ENCODE peak calls at places on chromosomes 3 and 15, in six cellular contexts. One of them, this sample, is unnamed.
A peak's percentile ranks its signal among the peaks of the same experiment; 100 is the strongest.

GRCh38 chr3:138254199-138254598 is 67.1 kb downstream of the ARMC8 start:
- DNase-seq in CD14-positive monocyte: no peak
- DNase-seq in right lobe of liver: no peak
- DNase-seq in CD4-positive, alpha-beta T cell: no peak
- DNase-seq in mesothelial cell of epicardium: no peak
- DNase-seq in cardiac fibroblast: no peak
- DNase-seq in this sample: no peak

GRCh38 chr3:173770011-173770410 is 372.5 kb downstream of the NLGN1 start:
- DNase-seq in CD4-positive, alpha-beta T cell: no peak
- DNase-seq in cardiac fibroblast: peak; percentile 6
- DNase-seq in CD14-positive monocyte: no peak
- DNase-seq in mesothelial cell of epicardium: no peak
- DNase-seq in right lobe of liver: no peak
- DNase-seq in this sample: no peak

GRCh38 chr3:53597136-53597915 is 102.9 kb downstream of the CACNA1D start:
- DNase-seq in mesothelial cell of epicardium: no peak
- DNase-seq in CD14-positive monocyte: no peak
- DNase-seq in CD4-positive, alpha-beta T cell: no peak
- DNase-seq in right lobe of liver: no peak
- DNase-seq in cardiac fibroblast: no peak
- DNase-seq in this sample: no peak

GRCh38 chr3:30826381-30827061 is 67.9 kb downstream of the GADL1 start:
- DNase-seq in CD4-positive, alpha-beta T cell: no peak
- DNase-seq in right lobe of liver: no peak
- DNase-seq in mesothelial cell of epicardium: no peak
- DNase-seq in cardiac fibroblast: peak; percentile 4
- DNase-seq in CD14-positive monocyte: no peak
- DNase-seq in this sample: no peak

GRCh38 chr15:89327113-89327512 is 7.5 kb downstream of the POLG start:
- DNase-seq in right lobe of liver: no peak
- DNase-seq in mesothelial cell of epicardium: no peak
- DNase-seq in CD14-positive monocyte: no peak
- DNase-seq in cardiac fibroblast: no peak
- DNase-seq in CD4-positive, alpha-beta T cell: no peak
- DNase-seq in this sample: no peak

GRCh38 chr3:50211930-50212329 is 6.9 kb downstream of the SLC38A3 start:
- DNase-seq in CD14-positive monocyte: no peak
- DNase-seq in cardiac fibroblast: no peak
- DNase-seq in mesothelial cell of epicardium: no peak
- DNase-seq in right lobe of liver: no peak
- DNase-seq in CD4-positive, alpha-beta T cell: no peak
- DNase-seq in this sample: no peak

GRCh38 chr15:95326689-95327525 is 1003.6 kb upstream of the NR2F2 start:
- DNase-seq in right lobe of liver: peak; percentile 24
- DNase-seq in CD4-positive, alpha-beta T cell: no peak
- DNase-seq in mesothelial cell of epicardium: no peak
- DNase-seq in cardiac fibroblast: no peak
- DNase-seq in CD14-positive monocyte: no peak
- DNase-seq in this sample: no peak

GRCh38 chr15:64813075-64813474 is 12.4 kb downstream of the PIF1 start:
- DNase-seq in CD14-positive monocyte: no peak
- DNase-seq in CD4-positive, alpha-beta T cell: no peak
- DNase-seq in mesothelial cell of epicardium: no peak
- DNase-seq in right lobe of liver: no peak
- DNase-seq in cardiac fibroblast: peak; percentile 57
- DNase-seq in this sample: no peak

GRCh38 chr3:167733961-167734497 is 663 bp downstream of the PDCD10 start:
- DNase-seq in cardiac fibroblast: peak; percentile 15
- DNase-seq in right lobe of liver: no peak
- DNase-seq in CD4-positive, alpha-beta T cell: no peak
- DNase-seq in mesothelial cell of epicardium: no peak
- DNase-seq in CD14-positive monocyte: no peak
- DNase-seq in this sample: no peak

GRCh38 chr3:11995061-11995460 is 9.1 kb upstream of the SYN2 start:
- DNase-seq in cardiac fibroblast: no peak
- DNase-seq in CD4-positive, alpha-beta T cell: no peak
- DNase-seq in mesothelial cell of epicardium: no peak
- DNase-seq in right lobe of liver: no peak
- DNase-seq in CD14-positive monocyte: no peak
- DNase-seq in this sample: no peak
- TF ChIP-seq CTCF in cardiac fibroblast: no peak
- TF ChIP-seq CTCF in CD4-positive, alpha-beta T cell: no peak
- TF ChIP-seq CTCF in mesothelial cell of epicardium: no peak
- TF ChIP-seq CTCF in right lobe of liver: no peak
- TF ChIP-seq CTCF in CD14-positive monocyte: no peak
- TF ChIP-seq CTCF in this sample: no peak

GRCh38 chr3:51966941-51967383 is 292 bp downstream of the PCBP4 start:
- DNase-seq in CD14-positive monocyte: no peak
- DNase-seq in right lobe of liver: no peak
- DNase-seq in CD4-positive, alpha-beta T cell: no peak
- DNase-seq in cardiac fibroblast: no peak
- DNase-seq in mesothelial cell of epicardium: no peak
- DNase-seq in this sample: no peak
- TF ChIP-seq CTCF in CD14-positive monocyte: no peak
- TF ChIP-seq CTCF in right lobe of liver: no peak
- TF ChIP-seq CTCF in CD4-positive, alpha-beta T cell: no peak
- TF ChIP-seq CTCF in cardiac fibroblast: no peak
- TF ChIP-seq CTCF in mesothelial cell of epicardium: no peak
- TF ChIP-seq CTCF in this sample: peak; percentile 4

GRCh38 chr3:68973635-68974034 is 39.8 kb downstream of the EOGT start:
- DNase-seq in CD4-positive, alpha-beta T cell: no peak
- DNase-seq in CD14-positive monocyte: no peak
- DNase-seq in right lobe of liver: no peak
- DNase-seq in cardiac fibroblast: no peak
- DNase-seq in mesothelial cell of epicardium: no peak
- DNase-seq in this sample: no peak

GRCh38 chr3:68974711-68975110 is 38.8 kb downstream of the EOGT start:
- DNase-seq in cardiac fibroblast: no peak
- DNase-seq in CD4-positive, alpha-beta T cell: no peak
- DNase-seq in CD14-positive monocyte: no peak
- DNase-seq in right lobe of liver: no peak
- DNase-seq in mesothelial cell of epicardium: no peak
- DNase-seq in this sample: no peak

GRCh38 chr3:68977486-68978167 is 35.9 kb downstream of the EOGT start:
- DNase-seq in cardiac fibroblast: no peak
- DNase-seq in CD14-positive monocyte: no peak
- DNase-seq in mesothelial cell of epicardium: no peak
- DNase-seq in CD4-positive, alpha-beta T cell: no peak
- DNase-seq in right lobe of liver: no peak
- DNase-seq in this sample: no peak

GRCh38 chr3:68972358-68972979 is 40.1 kb upstream of the TAFA4 start:
- DNase-seq in right lobe of liver: peak; percentile 51
- DNase-seq in CD4-positive, alpha-beta T cell: no peak
- DNase-seq in mesothelial cell of epicardium: no peak
- DNase-seq in cardiac fibroblast: peak; percentile 71
- DNase-seq in CD14-positive monocyte: no peak
- DNase-seq in this sample: no peak
- TF ChIP-seq CTCF in right lobe of liver: peak; percentile 54
- TF ChIP-seq CTCF in CD4-positive, alpha-beta T cell: no peak
- TF ChIP-seq CTCF in mesothelial cell of epicardium: peak; percentile 52
- TF ChIP-seq CTCF in cardiac fibroblast: peak; percentile 82
- TF ChIP-seq CTCF in CD14-positive monocyte: peak; percentile 46
- TF ChIP-seq CTCF in this sample: peak; percentile 89

DNA sequence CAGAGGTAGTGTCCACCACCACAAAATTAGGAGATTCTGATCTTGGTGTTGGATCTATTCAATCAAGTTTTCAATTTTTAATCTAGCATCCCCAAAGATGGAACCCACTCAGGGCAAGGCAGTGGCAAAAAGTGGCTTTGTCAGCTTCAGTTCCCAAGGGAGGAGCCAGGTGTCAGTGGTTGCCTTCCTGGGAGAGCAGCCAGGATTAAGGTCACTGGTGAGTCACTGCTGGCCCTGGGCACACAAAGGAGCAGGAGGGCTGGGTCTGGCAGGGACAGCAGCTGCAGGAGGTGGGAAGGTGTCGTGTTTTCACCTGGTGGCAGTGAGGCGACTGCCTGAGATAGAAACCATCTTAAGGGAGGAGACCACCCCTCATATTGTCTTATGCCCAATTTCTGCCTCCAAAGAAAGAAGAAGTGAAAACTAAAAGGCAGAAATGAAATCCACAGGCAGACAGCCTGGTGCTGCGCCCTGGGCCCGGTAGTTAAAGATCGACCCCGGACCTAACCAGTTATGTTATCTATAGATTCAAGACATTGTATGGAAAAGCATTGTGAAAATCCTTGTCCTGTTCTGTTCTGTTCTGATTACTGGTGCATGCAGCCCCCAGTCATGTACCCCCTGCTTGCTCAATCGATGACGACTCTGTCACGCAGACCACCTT is 5.9 kb upstream of the KLHL25 start:
- DNase-seq in mesothelial cell of epicardium: no peak
- DNase-seq in CD4-positive, alpha-beta T cell: no peak
- DNase-seq in CD14-positive monocyte: no peak
- DNase-seq in cardiac fibroblast: peak; percentile 33
- DNase-seq in right lobe of liver: peak; percentile 82
- DNase-seq in this sample: no peak
- TF ChIP-seq CTCF in mesothelial cell of epicardium: no peak
- TF ChIP-seq CTCF in CD4-positive, alpha-beta T cell: no peak
- TF ChIP-seq CTCF in CD14-positive monocyte: no peak
- TF ChIP-seq CTCF in cardiac fibroblast: no peak
- TF ChIP-seq CTCF in right lobe of liver: peak; percentile 50
- TF ChIP-seq CTCF in this sample: no peak

GRCh38 chr3:104614564-104614963 is 752.1 kb upstream of the ALCAM start:
- DNase-seq in mesothelial cell of epicardium: no peak
- DNase-seq in cardiac fibroblast: no peak
- DNase-seq in CD4-positive, alpha-beta T cell: no peak
- DNase-seq in right lobe of liver: no peak
- DNase-seq in CD14-positive monocyte: no peak
- DNase-seq in this sample: no peak

GRCh38 chr3:104612218-104612617 is 754.5 kb upstream of the ALCAM start:
- DNase-seq in cardiac fibroblast: no peak
- DNase-seq in mesothelial cell of epicardium: no peak
- DNase-seq in CD14-positive monocyte: no peak
- DNase-seq in right lobe of liver: no peak
- DNase-seq in CD4-positive, alpha-beta T cell: no peak
- DNase-seq in this sample: no peak

GRCh38 chr3:104606812-104607211 is 759.9 kb upstream of the ALCAM start:
- DNase-seq in CD14-positive monocyte: no peak
- DNase-seq in cardiac fibroblast: no peak
- DNase-seq in right lobe of liver: no peak
- DNase-seq in mesothelial cell of epicardium: no peak
- DNase-seq in CD4-positive, alpha-beta T cell: no peak
- DNase-seq in this sample: no peak

DNA sequence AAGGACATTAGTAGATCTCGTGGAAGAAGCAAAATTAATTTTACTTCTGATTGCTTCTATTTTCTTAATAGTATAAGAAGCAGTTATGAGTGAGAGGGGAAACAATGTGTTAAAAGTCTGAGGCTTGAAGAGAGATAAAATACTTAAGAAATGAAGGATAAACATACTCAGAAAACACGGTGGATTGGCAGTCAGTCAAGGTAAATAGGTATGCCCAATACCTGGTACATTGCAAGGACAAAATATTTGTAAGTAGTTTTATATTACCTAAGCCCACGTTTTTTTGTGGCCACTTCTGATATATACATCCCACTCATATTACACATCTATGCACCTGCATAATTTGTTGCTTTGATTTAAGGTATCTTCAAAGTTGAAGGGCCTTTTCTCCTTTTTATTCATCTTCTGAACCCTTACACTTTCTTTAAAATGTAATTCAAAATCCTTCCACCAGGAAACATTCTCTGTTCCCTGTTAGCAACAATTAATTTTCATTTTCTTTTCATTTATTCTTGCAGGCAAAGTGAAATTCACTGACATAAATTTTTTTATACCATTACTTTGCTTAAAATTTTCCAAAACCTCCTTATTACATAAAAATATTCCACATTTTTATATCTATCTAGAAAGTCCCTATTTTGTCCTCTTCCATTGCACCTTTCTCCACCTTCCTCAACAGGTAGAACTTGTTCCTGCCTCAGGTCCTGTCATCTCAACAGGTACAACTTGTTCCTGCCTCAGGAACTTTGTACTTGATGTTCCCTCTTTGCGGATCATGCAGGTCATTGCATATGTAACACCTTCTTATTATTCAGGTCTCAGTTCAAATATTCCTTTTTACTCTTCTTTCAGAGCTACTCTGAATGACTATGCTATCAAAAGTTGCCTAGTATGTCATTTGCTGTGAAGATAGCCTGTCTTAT is 755.7 kb upstream of the ALCAM start:
- DNase-seq in cardiac fibroblast: no peak
- DNase-seq in CD14-positive monocyte: no peak
- DNase-seq in CD4-positive, alpha-beta T cell: no peak
- DNase-seq in mesothelial cell of epicardium: no peak
- DNase-seq in right lobe of liver: no peak
- DNase-seq in this sample: no peak
- TF ChIP-seq CTCF in cardiac fibroblast: peak; percentile 17
- TF ChIP-seq CTCF in CD14-positive monocyte: no peak
- TF ChIP-seq CTCF in CD4-positive, alpha-beta T cell: no peak
- TF ChIP-seq CTCF in mesothelial cell of epicardium: peak; percentile 76
- TF ChIP-seq CTCF in right lobe of liver: no peak
- TF ChIP-seq CTCF in this sample: peak; percentile 66

DNA sequence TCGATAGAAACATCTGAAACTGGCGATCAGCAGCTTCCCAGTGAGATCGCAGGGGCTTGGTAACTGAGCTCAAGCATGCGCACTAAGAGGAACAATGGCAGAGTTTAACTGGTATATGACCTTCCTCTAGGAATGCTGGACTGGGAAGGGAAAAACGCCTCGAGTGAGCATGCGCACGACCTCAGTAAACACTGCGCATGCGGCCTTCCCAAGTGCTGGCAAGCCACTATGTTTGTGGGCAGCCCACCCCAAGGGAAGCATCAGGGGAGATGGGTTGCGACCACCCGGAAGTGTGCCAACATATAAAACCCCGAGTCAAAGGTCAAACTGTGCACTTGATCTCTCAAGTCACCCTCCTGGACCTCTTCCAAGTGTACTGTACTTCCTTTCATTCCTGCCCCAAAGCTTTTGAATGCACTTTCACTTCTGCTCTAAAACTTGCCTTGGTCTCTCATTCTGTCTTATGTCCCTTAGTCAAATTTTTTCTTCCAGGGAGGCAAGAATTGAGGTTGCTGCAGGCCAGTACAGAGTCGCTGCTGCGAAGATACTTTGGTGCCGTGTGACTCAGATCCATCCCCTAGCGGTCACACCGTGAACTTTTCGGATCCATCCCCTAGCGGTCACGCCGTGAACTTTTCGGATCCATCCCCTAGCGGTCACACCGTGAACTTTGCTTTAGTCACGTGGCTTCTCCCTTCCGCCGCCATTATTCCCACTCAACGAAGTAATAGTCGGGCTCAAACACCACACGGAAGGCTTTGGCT is 243.3 kb downstream of the FAM43A start:
- DNase-seq in CD4-positive, alpha-beta T cell: no peak
- DNase-seq in CD14-positive monocyte: peak; percentile 65
- DNase-seq in cardiac fibroblast: no peak
- DNase-seq in mesothelial cell of epicardium: no peak
- DNase-seq in right lobe of liver: no peak
- DNase-seq in this sample: no peak
- TF ChIP-seq CTCF in CD4-positive, alpha-beta T cell: no peak
- TF ChIP-seq CTCF in CD14-positive monocyte: peak; percentile 63
- TF ChIP-seq CTCF in cardiac fibroblast: peak; percentile 67
- TF ChIP-seq CTCF in mesothelial cell of epicardium: peak; percentile 86
- TF ChIP-seq CTCF in right lobe of liver: peak; percentile 48
- TF ChIP-seq CTCF in this sample: peak; percentile 50